ENCODE peak calls at places on chromosomes 16 and 17, in eight cellular contexts. J, P, I, G, Q, Y, W and B are unnamed samples.

GRCh38 chr17:60560860-60561257 is 34.8 kb upstream of the APPBP2 start:
- DNase-seq in J (no peak), P (no peak), I (no peak), G (no peak), Q (no peak), Y (no peak), W (no peak), B (no peak)

GRCh38 chr17:57211543-57211942 is 44.8 kb upstream of the MSI2 start:
- DNase-seq in J (no peak), P (no peak), I (no peak), G (no peak), Q (no peak), Y (no peak), W (no peak), B (no peak)

GRCh38 chr17:78583091-78583490 is 5.9 kb upstream of the DNAH17 start:
- DNase-seq in J (peak; percentile 44), P (no peak), I (no peak), G (no peak), Q (no peak), Y (no peak), W (no peak), B (no peak)

GRCh38 chr17:65177901-65178300 is 40.7 kb downstream of the RGS9 start:
- DNase-seq in J (no peak), P (no peak), I (no peak), G (no peak), Q (no peak), Y (no peak), W (no peak), B (peak; percentile 39)

GRCh38 chr16:50235581-50235980 is 30.8 kb upstream of the ADCY7 start:
- DNase-seq in J (no peak), P (no peak), I (no peak), G (no peak), Q (no peak), Y (no peak), W (no peak), B (no peak)

GRCh38 chr17:29138991-29139682 is 41.1 kb downstream of the MYO18A start:
- DNase-seq in J (peak; percentile 72), P (peak; percentile 60), I (no peak), G (no peak), Q (no peak), Y (no peak), W (no peak), B (no peak)

GRCh38 chr17:51045616-51046526 is 74.8 kb downstream of the SPAG9 start:
- DNase-seq in J (no peak), P (no peak), I (no peak), G (no peak), Q (no peak), Y (no peak), W (no peak), B (no peak)

GRCh38 chr17:37737081-37737480 is 7.8 kb downstream of the HNF1B start:
- DNase-seq in J (no peak), P (no peak), I (no peak), G (no peak), Q (no peak), Y (no peak), W (no peak), B (no peak)

GRCh38 chr16:54287018-54287757 is 601 bp upstream of the IRX3 start:
- DNase-seq in J (peak; percentile 14), P (no peak), I (peak; percentile 56), G (no peak), Q (no peak), Y (no peak), W (no peak), B (peak; percentile 41)

GRCh38 chr16:53756329-53756996 is 52.5 kb downstream of the FTO start:
- DNase-seq in J (no peak), P (no peak), I (no peak), G (no peak), Q (no peak), Y (no peak), W (no peak), B (peak; percentile 43)

GRCh38 chr17:61205931-61206330 is 193.7 kb upstream of the TBX2 start:
- DNase-seq in J (no peak), P (no peak), I (no peak), G (no peak), Q (no peak), Y (no peak), W (no peak), B (no peak)

GRCh38 chr17:1147664-1148063 is 32.1 kb downstream of the ABR start:
- DNase-seq in J (no peak), P (no peak), I (no peak), G (no peak), Q (no peak), Y (no peak), W (no peak), B (peak; percentile 37)

GRCh38 chr17:14553847-14554246 is 253.0 kb downstream of the HS3ST3B1 start:
- DNase-seq in J (no peak), P (no peak), I (no peak), G (no peak), Q (no peak), Y (no peak), W (no peak), B (no peak)

GRCh38 chr16:48300391-48300856 is 53.1 kb upstream of the ABCC11 start:
- DNase-seq in J (no peak), P (no peak), I (no peak), G (no peak), Q (no peak), Y (no peak), W (no peak), B (peak; percentile 92)

GRCh38 chr17:55388842-55389241 is 32.8 kb downstream of the MMD start:
- DNase-seq in J (no peak), P (no peak), I (no peak), G (no peak), Q (no peak), Y (no peak), W (no peak), B (no peak)

GRCh38 chr16:4625617-4626159 is 1.1 kb downstream of the MGRN1 start:
- DNase-seq in J (no peak), P (no peak), I (no peak), G (no peak), Q (no peak), Y (no peak), W (no peak), B (no peak)

GRCh38 chr16:22023505-22023904 is 15.6 kb downstream of the MOSMO start:
- DNase-seq in J (no peak), P (no peak), I (no peak), G (no peak), Q (no peak), Y (no peak), W (no peak), B (no peak)

GRCh38 chr16:22225060-22225459 is 19.0 kb downstream of the EEF2K start:
- DNase-seq in J (no peak), P (no peak), I (no peak), G (no peak), Q (no peak), Y (no peak), W (peak; percentile 48), B (peak; percentile 14)

GRCh38 chr17:81050645-81051625 is 16.0 kb downstream of the BAIAP2 start:
- DNase-seq in J (no peak), P (no peak), I (no peak), G (no peak), Q (no peak), Y (no peak), W (no peak), B (no peak)